ENCODE peak calls at places on chromosomes 4 and X, in eight cellular contexts. U, W, L, T, Z, F, B and Y are unnamed samples. For H3K4me1, the result is how much of the 10 kb centered on the place peaks cover.

GRCh38 chr4:123976285-123976684 is 579.7 kb downstream of the SPRY1 start:
- DNase-seq in U (no peak), W (no peak), L (no peak), T (no peak), Z (no peak), F (no peak), B (no peak), Y (no peak)

GRCh38 chr4:3369781-3370660 is 71.7 kb upstream of the HGFAC start:
- DNase-seq in U (peak), W (no peak), L (no peak), T (no peak), Z (peak), F (no peak), B (no peak), Y (peak)

GRCh38 chr4:122616910-122617596 is 3.8 kb downstream of the IL21 start:
- DNase-seq in U (no peak), W (no peak), L (no peak), T (no peak), Z (no peak), F (no peak), B (no peak), Y (no peak)

GRCh38 chr4:124279741-124280140 is 432.8 kb downstream of the ANKRD50 start:
- DNase-seq in U (no peak), W (no peak), L (no peak), T (no peak), Z (no peak), F (no peak), B (no peak), Y (no peak)

GRCh38 chr4:1193206-1194027 is 21.0 kb upstream of the SPON2 start:
- DNase-seq in U (peak), W (no peak), L (no peak), T (no peak), Z (no peak), F (no peak), B (peak), Y (no peak)

GRCh38 chr4:15682340-15682725 is 706 bp downstream of the FAM200B start:
- DNase-seq in U (no peak), W (no peak), L (no peak), T (no peak), Z (no peak), F (no peak), B (no peak), Y (no peak)

GRCh38 chrX:46838482-46838857 is 1.6 kb downstream of the RP2 start:
- DNase-seq in U (no peak), W (no peak), L (no peak), T (no peak), Z (no peak), F (no peak), B (no peak), Y (no peak)

GRCh38 chr4:47075919-47076318 is 44.6 kb downstream of the GABRB1 start:
- DNase-seq in U (no peak), W (no peak), L (no peak), T (no peak), Z (no peak), F (no peak), B (no peak), Y (no peak)

GRCh38 chr4:909821-910220 is 22.3 kb downstream of the GAK start:
- DNase-seq in U (no peak), W (no peak), L (no peak), T (no peak), Z (no peak), F (no peak), B (no peak), Y (no peak)

GRCh38 chrX:53831662-53832635 is 145.4 kb upstream of the HUWE1 start:
- DNase-seq in U (no peak), W (peak), L (peak), T (peak), Z (peak), F (peak), B (no peak), Y (no peak)

GRCh38 chrX:105543271-105543670 is 279.1 kb upstream of the NRK start:
- DNase-seq in U (no peak), W (no peak), L (no peak), T (no peak), Z (no peak), F (no peak), B (no peak), Y (no peak)

GRCh38 chrX:2774057-2774456 is 22.2 kb downstream of the XG start:
- DNase-seq in U (no peak), W (no peak), L (no peak), T (no peak), Z (no peak), F (no peak), B (no peak), Y (no peak)

GRCh38 chr4:16417198-16417597 is 190.9 kb upstream of the TAPT1 start:
- DNase-seq in U (no peak), W (no peak), L (no peak), T (no peak), Z (no peak), F (no peak), B (no peak), Y (no peak)

GRCh38 chrX:46812445-46812844 is 24.4 kb upstream of the RP2 start:
- DNase-seq in U (no peak), W (no peak), L (peak), T (no peak), Z (no peak), F (no peak), B (no peak), Y (no peak)

GRCh38 chrX:97898798-97899197 is 1015.1 kb downstream of the RPA4 start:
- DNase-seq in U (no peak), W (no peak), L (no peak), T (no peak), Z (no peak), F (no peak), B (no peak), Y (no peak)

GRCh38 chr4:70739496-70740337 is 18.0 kb downstream of the RUFY3 start:
- DNase-seq in U (no peak), W (no peak), L (no peak), T (no peak), Z (no peak), F (no peak), B (no peak), Y (no peak)

GRCh38 chrX:70592091-70592490 is 147.5 kb downstream of the DLG3 start:
- DNase-seq in U (no peak), W (no peak), L (peak), T (no peak), Z (no peak), F (no peak), B (no peak), Y (no peak)

GRCh38 chr4:27861802-27862201 is 1001.2 kb downstream of the STIM2 start:
- DNase-seq in U (no peak), W (no peak), L (no peak), T (no peak), Z (no peak), F (no peak), B (no peak), Y (no peak)

GRCh38 chrX:150980186-150980585 is 2.9 kb upstream of the HMGB3 start:
- DNase-seq in U (no peak), W (no peak), L (no peak), T (no peak), Z (no peak), F (no peak), B (no peak), Y (no peak)

GRCh38 chrX:153632612-153632980 is 14.4 kb upstream of the DUSP9 start:
- DNase-seq in U (no peak), W (no peak), L (no peak), T (no peak), Z (no peak), F (no peak), B (no peak), Y (no peak)

GRCh38 chr4:6767725-6768538 is 14.6 kb upstream of the KIAA0232 start:
- DNase-seq in U (peak), W (peak), L (no peak), T (no peak), Z (no peak), F (no peak), B (no peak), Y (no peak)

GRCh38 chr4:6763330-6763851 is 19.1 kb upstream of the KIAA0232 start:
- DNase-seq in U (no peak), W (peak), L (no peak), T (peak), Z (no peak), F (no peak), B (no peak), Y (no peak)

GRCh38 chr4:6767341-6767724 is 15.2 kb upstream of the KIAA0232 start:
- DNase-seq in U (peak), W (no peak), L (no peak), T (no peak), Z (no peak), F (no peak), B (no peak), Y (no peak)

GRCh38 chr4:6765703-6766102 is 16.8 kb upstream of the KIAA0232 start:
- DNase-seq in U (no peak), W (no peak), L (no peak), T (no peak), Z (no peak), F (no peak), B (no peak), Y (no peak)

GRCh38 chr4:6764976-6765620 is 17.4 kb upstream of the KIAA0232 start:
- DNase-seq in U (no peak), W (no peak), L (no peak), T (no peak), Z (no peak), F (no peak), B (no peak), Y (no peak)
- H3K4me1 ChIP-seq in U (under half), W (under half), L (under half), T (under half), Z (under half), F (under half), B (under half), Y (under half)

DNA sequence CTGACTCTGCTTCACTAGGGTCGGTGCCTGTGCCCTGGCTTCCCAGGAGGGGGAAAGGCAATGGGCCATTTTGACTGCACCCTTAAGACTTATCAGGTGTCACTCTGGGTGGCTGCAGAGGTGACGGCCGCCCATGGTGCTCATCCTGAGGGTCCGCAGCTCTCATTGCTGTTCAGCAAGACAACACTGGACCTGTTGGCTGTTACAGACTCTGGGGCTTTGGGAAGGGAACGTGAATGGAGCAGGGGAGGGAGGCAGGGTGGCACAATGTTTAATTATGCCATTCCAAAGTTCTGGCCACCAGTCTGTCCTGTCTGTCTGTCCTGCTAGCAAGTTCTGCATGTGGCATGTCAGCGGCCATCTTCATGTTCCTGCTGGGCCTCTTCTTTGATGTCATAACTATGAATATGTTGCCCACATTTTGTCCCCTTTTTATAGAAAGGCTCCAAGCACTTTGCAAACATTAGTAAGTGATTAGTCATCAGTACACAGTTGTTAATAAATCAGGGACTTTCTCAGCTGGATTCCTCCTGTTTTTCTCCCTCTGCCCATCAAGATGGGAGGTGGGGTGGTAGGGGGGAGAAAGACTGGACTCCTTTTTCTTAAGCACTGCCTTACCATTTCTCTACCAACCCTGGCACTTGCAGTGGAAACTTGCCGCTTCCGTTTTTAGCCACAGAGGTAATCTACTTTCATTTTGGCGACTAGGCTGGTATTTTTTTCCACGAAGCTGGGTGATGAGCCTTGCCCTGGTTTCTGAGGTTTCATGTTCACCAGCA is 88.7 kb upstream of the TRIM2 start:
- DNase-seq in U (no peak), W (peak), L (peak), T (no peak), Z (no peak), F (no peak), B (peak), Y (no peak)
- TF ChIP-seq EP300 in U (no peak), W (no peak), L (no peak), T (no peak), Z (no peak), F (no peak), B (no peak), Y (no peak)

DNA sequence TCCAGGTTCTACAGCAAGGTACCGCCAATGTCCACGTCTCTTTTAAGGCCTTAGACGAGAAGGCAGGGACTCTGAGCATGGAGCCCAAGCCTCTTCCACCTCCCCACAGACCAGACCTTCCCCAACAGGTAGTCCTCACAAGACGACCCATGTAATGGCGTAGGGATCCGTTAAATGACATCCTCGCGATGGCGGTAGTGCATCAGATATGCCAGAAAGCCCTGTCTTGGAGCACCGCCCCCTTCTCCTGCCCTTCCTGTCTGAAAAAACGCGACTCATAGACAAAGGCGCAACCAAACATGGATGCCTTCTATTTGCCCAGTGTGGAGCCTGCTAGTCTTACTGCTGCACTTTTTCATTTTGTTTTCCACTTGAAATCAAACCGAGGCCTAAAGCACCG is 185.4 kb downstream of the OR13H1 start:
- DNase-seq in U (peak), W (peak), L (no peak), T (no peak), Z (no peak), F (no peak), B (peak), Y (no peak)
- TF ChIP-seq CTCF in U (no peak), W (no peak), L (no peak), T (no peak), Z (no peak), F (peak), B (no peak), Y (no peak)

GRCh38 chr4:6972911-6973310 is 63.3 kb downstream of the TBC1D14 start:
- DNase-seq in U (no peak), W (no peak), L (no peak), T (no peak), Z (no peak), F (no peak), B (no peak), Y (no peak)

GRCh38 chr4:6972375-6972650 is 62.7 kb downstream of the TBC1D14 start:
- DNase-seq in U (no peak), W (no peak), L (no peak), T (no peak), Z (no peak), F (no peak), B (no peak), Y (no peak)

GRCh38 chr4:6969826-6970800 is 60.5 kb downstream of the TBC1D14 start:
- DNase-seq in U (no peak), W (no peak), L (no peak), T (no peak), Z (no peak), F (no peak), B (no peak), Y (peak)

GRCh38 chr4:6971536-6972374 is 62.1 kb downstream of the TBC1D14 start:
- DNase-seq in U (no peak), W (no peak), L (no peak), T (no peak), Z (no peak), F (no peak), B (peak), Y (no peak)

DNA sequence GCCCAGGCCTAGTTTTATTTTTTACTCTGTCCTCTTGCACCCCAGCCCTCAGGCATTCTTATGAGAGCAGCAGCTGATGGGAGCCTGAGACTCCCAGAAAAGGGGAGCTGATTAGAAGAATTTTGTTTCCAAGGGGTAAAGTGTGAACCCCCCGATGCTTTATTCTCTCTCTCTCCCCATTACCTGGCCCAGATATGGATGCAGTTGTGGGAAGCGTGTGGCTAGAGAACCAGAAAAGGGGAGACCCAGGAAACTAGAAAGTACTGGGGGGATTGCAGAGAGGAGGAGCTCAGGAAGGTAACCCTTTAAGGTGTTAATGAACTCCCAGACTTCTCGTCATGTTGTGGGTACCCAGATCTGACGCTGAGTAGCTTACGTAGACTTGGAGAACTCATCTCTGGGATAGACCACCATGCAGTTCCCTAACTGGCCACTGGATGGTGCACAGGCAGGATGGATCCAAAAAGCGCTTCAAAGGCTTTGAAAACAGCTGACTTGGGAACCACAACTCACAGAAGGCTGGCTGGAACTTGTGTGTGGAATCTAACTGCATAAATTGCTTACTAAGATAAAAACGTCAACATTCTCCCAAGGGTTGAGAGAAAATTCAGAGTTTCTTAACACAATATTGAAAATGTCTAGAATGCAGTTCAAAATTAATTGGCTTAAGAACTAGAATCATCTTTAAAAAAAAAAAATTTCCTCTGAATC is 64.7 kb downstream of the TBC1D14 start:
- DNase-seq in U (peak), W (peak), L (peak), T (peak), Z (peak), F (peak), B (peak), Y (peak)
- H3K4me1 ChIP-seq in U (under half), W (under half), L (under half), T (under half), Z (under half), F (under half), B (under half), Y (under half)

GRCh38 chr4:26334366-26334765 is 13.6 kb downstream of the RBPJ start:
- DNase-seq in U (no peak), W (no peak), L (no peak), T (no peak), Z (no peak), F (no peak), B (no peak), Y (no peak)

GRCh38 chr4:26331380-26331945 is 10.6 kb downstream of the RBPJ start:
- DNase-seq in U (no peak), W (no peak), L (no peak), T (no peak), Z (no peak), F (no peak), B (no peak), Y (no peak)

GRCh38 chr4:26330186-26330787 is 9.5 kb downstream of the RBPJ start:
- DNase-seq in U (no peak), W (no peak), L (peak), T (peak), Z (no peak), F (peak), B (no peak), Y (no peak)

GRCh38 chr4:26326791-26327190 is 6.0 kb downstream of the RBPJ start:
- DNase-seq in U (no peak), W (no peak), L (no peak), T (no peak), Z (no peak), F (no peak), B (no peak), Y (no peak)

DNA sequence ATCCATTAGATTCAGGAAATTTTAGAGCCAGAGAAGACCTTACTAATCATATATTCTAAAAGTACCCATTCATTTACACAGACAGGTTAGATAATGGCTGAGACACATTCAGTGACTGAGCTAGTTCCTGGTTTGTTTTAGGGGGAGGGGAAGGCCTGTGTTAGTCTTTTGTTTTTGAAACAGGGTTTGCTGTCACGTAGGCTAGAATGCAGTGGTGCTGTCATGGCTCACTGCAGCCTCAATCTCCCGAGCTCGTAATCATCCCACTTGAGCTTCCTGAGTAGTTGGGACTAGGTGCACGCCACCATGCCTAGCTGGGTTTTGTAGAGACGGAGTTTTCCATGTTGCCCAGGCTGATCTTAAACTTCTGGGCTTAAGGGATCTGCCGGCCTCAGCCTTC is 10.1 kb downstream of the RBPJ start:
- DNase-seq in U (no peak), W (no peak), L (no peak), T (no peak), Z (no peak), F (no peak), B (no peak), Y (no peak)
- TF ChIP-seq EP300 in U (no peak), W (no peak), L (no peak), T (no peak), Z (no peak), F (no peak), B (no peak), Y (no peak)

GRCh38 chrX:40424259-40424658 is 156.5 kb upstream of the ATP6AP2 start:
- DNase-seq in U (no peak), W (no peak), L (no peak), T (no peak), Z (no peak), F (no peak), B (no peak), Y (no peak)
- TF ChIP-seq CTCF in U (no peak), W (no peak), L (no peak), T (no peak), Z (no peak), F (no peak), B (no peak), Y (no peak)

DNA sequence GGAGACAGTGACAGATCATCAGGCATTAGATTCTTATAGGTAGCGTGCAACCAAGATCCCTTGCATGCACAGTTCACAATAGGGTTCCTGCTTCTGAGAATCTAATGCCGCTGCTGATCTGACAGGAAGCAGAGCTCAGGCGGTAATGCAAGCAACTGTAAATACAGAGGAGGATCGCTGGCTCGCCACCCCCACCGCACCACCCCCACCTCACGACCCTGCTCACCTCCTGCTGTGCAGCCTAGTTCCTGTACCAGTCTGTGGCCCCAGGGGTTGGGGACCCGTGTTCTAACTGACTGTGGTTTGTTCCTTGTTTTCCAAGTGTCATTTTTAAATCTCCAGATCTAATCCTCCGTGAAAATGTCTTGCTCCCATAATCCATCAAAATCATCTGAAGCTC is 89.0 kb upstream of the MAPK10 start:
- DNase-seq in U (no peak), W (no peak), L (no peak), T (no peak), Z (no peak), F (no peak), B (no peak), Y (no peak)
- H3K4me1 ChIP-seq in U (under half), W (under half), L (under half), T (under half), Z (under half), F (under half), B (under half), Y (under half)

DNA sequence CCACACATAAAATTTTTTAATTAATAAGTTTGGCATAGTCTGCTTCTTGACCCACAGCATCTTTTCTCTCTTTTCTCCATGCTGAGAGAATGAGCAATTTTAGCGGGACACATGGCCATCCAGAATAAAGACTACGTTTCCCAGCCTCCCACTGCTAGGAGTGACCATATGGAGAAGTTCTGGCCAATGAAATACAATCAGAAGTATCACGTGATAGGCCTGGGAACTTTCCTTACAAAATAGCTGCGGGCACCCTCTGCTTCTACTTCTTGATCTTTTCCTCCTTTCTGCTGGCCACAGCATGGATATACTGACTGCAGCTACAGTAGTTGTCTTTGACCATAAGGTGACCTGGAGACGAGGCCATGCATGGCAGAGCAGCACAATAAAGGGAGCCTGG is 348.0 kb downstream of the BCOR start:
- DNase-seq in U (no peak), W (no peak), L (no peak), T (peak), Z (no peak), F (no peak), B (no peak), Y (no peak)
- TF ChIP-seq EP300 in U (no peak), W (no peak), L (no peak), T (no peak), Z (no peak), F (no peak), B (no peak), Y (no peak)